ENCODE peak calls at places on chromosomes 12 and 14, in seven cellular contexts. One of them, this sample, is unnamed.

GRCh38 chr12:96294831-96295230 is 100.7 kb downstream of the ELK3 start:
- DNase-seq in KG1: no peak
- DNase-seq in astrocyte of the cerebellum: peak
- DNase-seq in spleen: no peak
- DNase-seq in CD4-positive, CD25-positive, alpha-beta regulatory T cell: no peak
- DNase-seq in PC-3: peak
- DNase-seq in AG04450: no peak
- DNase-seq in this sample: no peak

GRCh38 chr12:102955926-102956737 is 1.3 kb upstream of the ASCL1 start:
- DNase-seq in spleen: no peak
- DNase-seq in CD4-positive, CD25-positive, alpha-beta regulatory T cell: no peak
- DNase-seq in PC-3: no peak
- DNase-seq in AG04450: no peak
- DNase-seq in KG1: no peak
- DNase-seq in astrocyte of the cerebellum: no peak
- DNase-seq in this sample: no peak

GRCh38 chr12:113955109-113955970 is 10.8 kb downstream of the RBM19 start:
- DNase-seq in CD4-positive, CD25-positive, alpha-beta regulatory T cell: no peak
- DNase-seq in spleen: no peak
- DNase-seq in PC-3: peak
- DNase-seq in KG1: no peak
- DNase-seq in astrocyte of the cerebellum: no peak
- DNase-seq in AG04450: no peak
- DNase-seq in this sample: no peak

GRCh38 chr14:93114068-93114710 is 1.5 kb downstream of the ITPK1 start:
- DNase-seq in PC-3: peak
- DNase-seq in AG04450: no peak
- DNase-seq in CD4-positive, CD25-positive, alpha-beta regulatory T cell: no peak
- DNase-seq in spleen: peak
- DNase-seq in KG1: no peak
- DNase-seq in astrocyte of the cerebellum: no peak
- DNase-seq in this sample: peak

GRCh38 chr14:70254476-70254961 is 65.8 kb upstream of the SLC8A3 start:
- DNase-seq in astrocyte of the cerebellum: no peak
- DNase-seq in spleen: peak
- DNase-seq in KG1: no peak
- DNase-seq in PC-3: peak
- DNase-seq in CD4-positive, CD25-positive, alpha-beta regulatory T cell: no peak
- DNase-seq in AG04450: no peak
- DNase-seq in this sample: peak

GRCh38 chr12:57341275-57341990 is 89.4 kb downstream of the R3HDM2 start:
- DNase-seq in CD4-positive, CD25-positive, alpha-beta regulatory T cell: no peak
- DNase-seq in astrocyte of the cerebellum: no peak
- DNase-seq in AG04450: no peak
- DNase-seq in KG1: no peak
- DNase-seq in spleen: no peak
- DNase-seq in PC-3: no peak
- DNase-seq in this sample: no peak

GRCh38 chr14:76011959-76012802 is 26.6 kb downstream of the IFT43 start:
- DNase-seq in PC-3: no peak
- DNase-seq in spleen: no peak
- DNase-seq in KG1: no peak
- DNase-seq in AG04450: peak
- DNase-seq in CD4-positive, CD25-positive, alpha-beta regulatory T cell: no peak
- DNase-seq in astrocyte of the cerebellum: no peak
- DNase-seq in this sample: no peak

GRCh38 chr12:3216726-3217682 is 139.8 kb downstream of the TSPAN9 start:
- DNase-seq in spleen: no peak
- DNase-seq in AG04450: no peak
- DNase-seq in astrocyte of the cerebellum: no peak
- DNase-seq in CD4-positive, CD25-positive, alpha-beta regulatory T cell: no peak
- DNase-seq in KG1: no peak
- DNase-seq in PC-3: peak
- DNase-seq in this sample: no peak

GRCh38 chr12:120466560-120467315 is 2.8 kb downstream of the SRSF9 start:
- DNase-seq in PC-3: peak
- DNase-seq in astrocyte of the cerebellum: no peak
- DNase-seq in spleen: no peak
- DNase-seq in KG1: no peak
- DNase-seq in CD4-positive, CD25-positive, alpha-beta regulatory T cell: peak
- DNase-seq in AG04450: no peak
- DNase-seq in this sample: no peak

GRCh38 chr12:2613674-2614073 is 181.1 kb upstream of the FKBP4 start:
- DNase-seq in KG1: no peak
- DNase-seq in AG04450: peak
- DNase-seq in CD4-positive, CD25-positive, alpha-beta regulatory T cell: no peak
- DNase-seq in spleen: no peak
- DNase-seq in PC-3: peak
- DNase-seq in astrocyte of the cerebellum: peak
- DNase-seq in this sample: no peak